ENCODE peak calls at places on chromosomes 16 and 17, in four cellular contexts. W is HCT116; D is Peyer's patch; O is CD4-positive, alpha-beta memory T cell. N is an unnamed sample.

GRCh38 chr17:44209786-44210341 is 9.6 kb downstream of the UBTF start:
- DNase-seq in W (no peak), D (no peak), O (no peak), N (no peak)

GRCh38 chr16:84720180-84720579 is 20.4 kb downstream of the USP10 start:
- DNase-seq in W (no peak), D (no peak), O (no peak), N (no peak)

GRCh38 chr17:17176341-17176740 is 29.8 kb downstream of the PLD6 start:
- DNase-seq in W (no peak), D (no peak), O (peak; percentile 35), N (peak; percentile 50)

GRCh38 chr17:29561541-29562517 is 5.0 kb downstream of the ABHD15 start:
- DNase-seq in W (no peak), D (no peak), O (no peak), N (no peak)

GRCh38 chr17:4407216-4407615 is 26.5 kb upstream of the SPNS3 start:
- DNase-seq in W (no peak), D (no peak), O (no peak), N (no peak)

GRCh38 chr17:57284984-57285646 is 28.8 kb downstream of the MSI2 start:
- DNase-seq in W (no peak), D (no peak), O (peak; percentile 16), N (peak; percentile 12)

GRCh38 chr17:10698116-10698818 is 873 bp downstream of the ADPRM start:
- DNase-seq in W (no peak), D (no peak), O (peak; percentile 2), N (no peak)

GRCh38 chr17:12187658-12188057 is 167.0 kb downstream of the MAP2K4 start:
- DNase-seq in W (no peak), D (no peak), O (no peak), N (no peak)

GRCh38 chr17:40518401-40519088 is 17.1 kb upstream of the TNS4 start:
- DNase-seq in W (peak; percentile 71), D (peak; percentile 62), O (no peak), N (no peak)

GRCh38 chr17:59712856-59713255 is 5.4 kb downstream of the VMP1 start:
- DNase-seq in W (no peak), D (no peak), O (no peak), N (no peak)

GRCh38 chr16:88045820-88046303 is 94.6 kb downstream of the BANP start:
- DNase-seq in W (no peak), D (no peak), O (no peak), N (no peak)

GRCh38 chr16:86515420-86515779 is 5.1 kb downstream of the FOXF1 start:
- DNase-seq in W (no peak), D (no peak), O (no peak), N (no peak)

GRCh38 chr16:84829168-84829965 is 9.6 kb downstream of the CRISPLD2 start:
- DNase-seq in W (no peak), D (no peak), O (no peak), N (no peak)

GRCh38 chr17:75361344-75361743 is 44.1 kb downstream of the GRB2 start:
- DNase-seq in W (no peak), D (no peak), O (no peak), N (no peak)

GRCh38 chr16:55120408-55120807 is 189.7 kb downstream of the IRX5 start:
- DNase-seq in W (no peak), D (no peak), O (no peak), N (no peak)

GRCh38 chr16:56584276-56584675 is 5.1 kb upstream of the MT3 start:
- DNase-seq in W (no peak), D (no peak), O (no peak), N (no peak)

GRCh38 chr17:57242148-57242547 is 14.2 kb upstream of the MSI2 start:
- DNase-seq in W (no peak), D (no peak), O (no peak), N (no peak)

GRCh38 chr17:72710185-72710584 is 382.3 kb downstream of the SLC39A11 start:
- DNase-seq in W (no peak), D (no peak), O (no peak), N (no peak)

GRCh38 chr17:41453069-41453468 is 12.3 kb upstream of the KRT38 start:
- DNase-seq in W (no peak), D (no peak), O (no peak), N (no peak)

GRCh38 chr17:56593073-56593740 is at the start of gene NOG:
- DNase-seq in W (no peak), D (no peak), O (no peak), N (peak; percentile 65)

GRCh38 chr17:45123930-45124796 is 8.2 kb downstream of the PLCD3 start:
- DNase-seq in W (peak; percentile 69), D (peak; percentile 76), O (no peak), N (no peak)

GRCh38 chr16:26598061-26598460 is 468.7 kb upstream of the C16orf82 start:
- DNase-seq in W (peak; percentile 4), D (no peak), O (peak; percentile 62), N (peak; percentile 72)

GRCh38 chr17:74713199-74713755 is 554 bp upstream of the CD300LF start:
- DNase-seq in W (no peak), D (no peak), O (no peak), N (no peak)

GRCh38 chr16:66847533-66848057 is 3.4 kb downstream of the CA7 start:
- DNase-seq in W (no peak), D (no peak), O (no peak), N (no peak)

GRCh38 chr17:79558573-79558900 is 52.3 kb downstream of the RBFOX3 start:
- DNase-seq in W (no peak), D (no peak), O (no peak), N (no peak)

GRCh38 chr17:35701491-35701890 is 29.9 kb upstream of the RASL10B start:
- DNase-seq in W (no peak), D (no peak), O (no peak), N (no peak)

GRCh38 chr16:70675851-70676513 is 9.9 kb downstream of the MTSS2 start:
- DNase-seq in W (no peak), D (no peak), O (no peak), N (no peak)

GRCh38 chr17:78343099-78343432 is 16.8 kb downstream of the SOCS3 start:
- DNase-seq in W (peak; percentile 45), D (no peak), O (no peak), N (no peak)

GRCh38 chr17:81890447-81891302 is 711 bp downstream of the ALYREF start:
- DNase-seq in W (no peak), D (no peak), O (no peak), N (no peak)

GRCh38 chr16:1435921-1436697 is 5.2 kb downstream of the PERCC1 start:
- DNase-seq in W (no peak), D (no peak), O (no peak), N (no peak)

GRCh38 chr17:1697681-1698080 is 12.5 kb downstream of the TLCD2 start:
- DNase-seq in W (no peak), D (no peak), O (no peak), N (no peak)

GRCh38 chr16:50679266-50679665 is 1.8 kb downstream of the SNX20 start:
- DNase-seq in W (no peak), D (peak; percentile 31), O (no peak), N (no peak)

GRCh38 chr16:50679676-50680555 is 1.2 kb downstream of the SNX20 start:
- DNase-seq in W (no peak), D (no peak), O (no peak), N (no peak)

GRCh38 chr16:50683689-50684374 is 2.7 kb upstream of the SNX20 start:
- DNase-seq in W (no peak), D (no peak), O (peak; percentile 59), N (peak; percentile 57)

GRCh38 chr16:50680556-50680893 is 587 bp downstream of the SNX20 start:
- DNase-seq in W (no peak), D (no peak), O (no peak), N (no peak)

GRCh38 chr16:50680907-50681885 is at the start of gene SNX20:
- DNase-seq in W (no peak), D (no peak), O (peak; percentile 69), N (peak; percentile 73)
- H3K4me3 ChIP-seq in W (no peak within 1 kb of the TSS), D (peak within 1 kb of the TSS; percentile 44), O (peak within 1 kb of the TSS; percentile 93), N (peak within 1 kb of the TSS; percentile 85)

GRCh38 chr17:48247038-48247437 is 139.5 kb downstream of the SNX11 start:
- DNase-seq in W (no peak), D (no peak), O (no peak), N (no peak)
- H3K27me3 ChIP-seq in W (no peaks in the 10 kb centered on the region), D (no peaks in the 10 kb centered on the region), O (no peaks in the 10 kb centered on the region), N (no peaks in the 10 kb centered on the region)

GRCh38 chr17:49582055-49582703 is 6.5 kb downstream of the NXPH3 start:
- DNase-seq in W (no peak), D (peak; percentile 38), O (no peak), N (no peak)

GRCh38 chr17:49579522-49579921 is 3.9 kb downstream of the NXPH3 start:
- DNase-seq in W (no peak), D (peak; percentile 40), O (no peak), N (no peak)

GRCh38 chr17:49580055-49580721 is 4.5 kb downstream of the NXPH3 start:
- DNase-seq in W (no peak), D (no peak), O (no peak), N (no peak)

GRCh38 chr17:49581645-49581992 is 5.9 kb downstream of the NXPH3 start:
- DNase-seq in W (no peak), D (no peak), O (no peak), N (no peak)

DNA sequence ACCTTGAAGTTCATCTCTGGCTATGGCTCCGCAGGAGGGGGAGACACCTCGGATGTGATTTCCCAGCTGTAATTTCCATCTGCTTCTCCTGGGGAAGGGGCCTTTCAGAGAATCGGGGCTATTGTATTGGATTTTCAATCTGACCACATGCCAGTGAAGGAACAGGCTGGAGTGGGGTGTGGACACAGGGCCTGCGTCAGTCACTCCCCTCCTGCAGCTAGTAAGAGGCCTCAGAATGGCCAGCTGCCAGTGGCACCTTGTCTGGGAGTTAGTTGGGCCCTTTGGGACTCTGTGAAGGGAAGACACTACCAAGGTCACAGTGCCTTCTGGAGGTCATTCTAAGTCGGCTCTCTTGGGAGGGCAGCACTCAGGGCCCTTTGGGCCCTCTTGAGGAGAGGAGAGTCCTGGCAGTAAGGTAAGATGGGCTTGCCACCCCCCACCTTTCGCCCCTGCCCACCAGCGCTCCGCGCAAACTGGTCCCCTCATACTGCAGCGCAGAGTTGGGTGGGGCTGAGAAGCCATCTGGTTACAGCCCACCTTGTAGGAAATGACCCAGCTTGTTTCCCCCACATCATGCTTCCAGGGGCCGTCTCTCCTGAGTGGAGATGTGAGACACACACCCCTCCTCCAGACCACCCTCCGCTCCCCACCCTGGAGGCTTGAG is 5.4 kb downstream of the NXPH3 start:
- DNase-seq in W (no peak), D (no peak), O (no peak), N (no peak)
- H3K4me3 ChIP-seq in W (no peak overlapping the region), D (no peak overlapping the region), O (no peak overlapping the region), N (no peak overlapping the region)

GRCh38 chr17:42683407-42684031 is 1.2 kb downstream of the CNTNAP1 start:
- DNase-seq in W (no peak), D (no peak), O (no peak), N (no peak)
- H3K27me3 ChIP-seq in W (no peaks in the 10 kb centered on the region), D (no peaks in the 10 kb centered on the region), O (peaks cover 12% of the 10 kb centered on the region), N (peaks cover 5% of the 10 kb centered on the region)

N was measured in naive thymus-derived CD4-positive, alpha-beta T cell.